ENCODE peak calls at places on chromosomes 4 and X, in seven cellular contexts. One of them, this sample, is unnamed.

GRCh38 chr4:11424896-11425295 is 3.8 kb downstream of the HS3ST1 start:
- DNase-seq in right atrium auricular region: no peak
- DNase-seq in CD8-positive, alpha-beta memory T cell: no peak
- DNase-seq in aorta: no peak
- DNase-seq in PC-3: no peak
- DNase-seq in LNCaP clone FGC: no peak
- DNase-seq in cardiac fibroblast: no peak
- DNase-seq in this sample: no peak

GRCh38 chr4:88880501-88881226 is 176.3 kb downstream of the FAM13A start:
- DNase-seq in right atrium auricular region: no peak
- DNase-seq in CD8-positive, alpha-beta memory T cell: no peak
- DNase-seq in aorta: no peak
- DNase-seq in PC-3: no peak
- DNase-seq in LNCaP clone FGC: peak; percentile 63
- DNase-seq in cardiac fibroblast: no peak
- DNase-seq in this sample: no peak

GRCh38 chr4:23966720-23967119 is 76.9 kb upstream of the PPARGC1A start:
- DNase-seq in right atrium auricular region: no peak
- DNase-seq in CD8-positive, alpha-beta memory T cell: no peak
- DNase-seq in aorta: no peak
- DNase-seq in PC-3: no peak
- DNase-seq in LNCaP clone FGC: no peak
- DNase-seq in cardiac fibroblast: peak; percentile 25
- DNase-seq in this sample: no peak

GRCh38 chr4:26334366-26334765 is 13.6 kb downstream of the RBPJ start:
- DNase-seq in right atrium auricular region: no peak
- DNase-seq in CD8-positive, alpha-beta memory T cell: no peak
- DNase-seq in aorta: no peak
- DNase-seq in PC-3: no peak
- DNase-seq in LNCaP clone FGC: no peak
- DNase-seq in cardiac fibroblast: no peak
- DNase-seq in this sample: no peak

GRCh38 chrX:118226060-118226428 is 109.4 kb upstream of the KLHL13 start:
- DNase-seq in right atrium auricular region: no peak
- DNase-seq in CD8-positive, alpha-beta memory T cell: no peak
- DNase-seq in aorta: no peak
- DNase-seq in PC-3: peak; percentile 45
- DNase-seq in LNCaP clone FGC: no peak
- DNase-seq in cardiac fibroblast: peak; percentile 18
- DNase-seq in this sample: peak; percentile 39

GRCh38 chrX:149505671-149506070 is 565 bp upstream of the IDS start:
- DNase-seq in right atrium auricular region: no peak
- DNase-seq in CD8-positive, alpha-beta memory T cell: no peak
- DNase-seq in aorta: no peak
- DNase-seq in PC-3: no peak
- DNase-seq in LNCaP clone FGC: no peak
- DNase-seq in cardiac fibroblast: no peak
- DNase-seq in this sample: no peak

GRCh38 chr4:40305329-40306193 is 29.6 kb upstream of the CHRNA9 start:
- DNase-seq in right atrium auricular region: no peak
- DNase-seq in CD8-positive, alpha-beta memory T cell: peak; percentile 51
- DNase-seq in aorta: no peak
- DNase-seq in PC-3: no peak
- DNase-seq in LNCaP clone FGC: no peak
- DNase-seq in cardiac fibroblast: no peak
- DNase-seq in this sample: no peak

GRCh38 chrX:153878969-153879653 is 6.9 kb downstream of the L1CAM start:
- DNase-seq in right atrium auricular region: no peak
- DNase-seq in CD8-positive, alpha-beta memory T cell: no peak
- DNase-seq in aorta: no peak
- DNase-seq in PC-3: no peak
- DNase-seq in LNCaP clone FGC: no peak
- DNase-seq in cardiac fibroblast: no peak
- DNase-seq in this sample: no peak

GRCh38 chrX:122641826-122642225 is 542.3 kb upstream of the GRIA3 start:
- DNase-seq in right atrium auricular region: no peak
- DNase-seq in CD8-positive, alpha-beta memory T cell: no peak
- DNase-seq in aorta: no peak
- DNase-seq in PC-3: no peak
- DNase-seq in LNCaP clone FGC: no peak
- DNase-seq in cardiac fibroblast: no peak
- DNase-seq in this sample: peak; percentile 6

GRCh38 chr4:2812985-2813384 is 20.1 kb downstream of the SH3BP2 start:
- DNase-seq in right atrium auricular region: no peak
- DNase-seq in CD8-positive, alpha-beta memory T cell: no peak
- DNase-seq in aorta: no peak
- DNase-seq in PC-3: no peak
- DNase-seq in LNCaP clone FGC: no peak
- DNase-seq in cardiac fibroblast: no peak
- DNase-seq in this sample: no peak

GRCh38 chr4:20252656-20253271 is 1.1 kb downstream of the SLIT2 start:
- DNase-seq in right atrium auricular region: no peak
- DNase-seq in CD8-positive, alpha-beta memory T cell: no peak
- DNase-seq in aorta: peak; percentile 82
- DNase-seq in PC-3: peak; percentile 30
- DNase-seq in LNCaP clone FGC: no peak
- DNase-seq in cardiac fibroblast: peak; percentile 53
- DNase-seq in this sample: peak; percentile 49

GRCh38 chrX:1111543-1112300 is 100.7 kb downstream of the CRLF2 start:
- DNase-seq in right atrium auricular region: no peak
- DNase-seq in CD8-positive, alpha-beta memory T cell: no peak
- DNase-seq in aorta: no peak
- DNase-seq in PC-3: no peak
- DNase-seq in LNCaP clone FGC: no peak
- DNase-seq in cardiac fibroblast: no peak
- DNase-seq in this sample: no peak

GRCh38 chrX:40877869-40878268 is 142.5 kb upstream of the MED14 start:
- DNase-seq in right atrium auricular region: no peak
- DNase-seq in CD8-positive, alpha-beta memory T cell: peak; percentile 9
- DNase-seq in aorta: no peak
- DNase-seq in PC-3: peak; percentile 61
- DNase-seq in LNCaP clone FGC: no peak
- DNase-seq in cardiac fibroblast: peak; percentile 36
- DNase-seq in this sample: peak; percentile 43

GRCh38 chrX:71056857-71057256 is 11.3 kb downstream of the SNX12 start:
- DNase-seq in right atrium auricular region: no peak
- DNase-seq in CD8-positive, alpha-beta memory T cell: no peak
- DNase-seq in aorta: no peak
- DNase-seq in PC-3: no peak
- DNase-seq in LNCaP clone FGC: no peak
- DNase-seq in cardiac fibroblast: peak; percentile 63
- DNase-seq in this sample: no peak

GRCh38 chr4:11548529-11549176 is 120.0 kb upstream of the HS3ST1 start:
- DNase-seq in right atrium auricular region: no peak
- DNase-seq in CD8-positive, alpha-beta memory T cell: no peak
- DNase-seq in aorta: no peak
- DNase-seq in PC-3: peak; percentile 64
- DNase-seq in LNCaP clone FGC: no peak
- DNase-seq in cardiac fibroblast: no peak
- DNase-seq in this sample: no peak

GRCh38 chr4:110639207-110640092 is 16.6 kb upstream of the PITX2 start:
- DNase-seq in right atrium auricular region: no peak
- DNase-seq in CD8-positive, alpha-beta memory T cell: no peak
- DNase-seq in aorta: no peak
- DNase-seq in PC-3: no peak
- DNase-seq in LNCaP clone FGC: no peak
- DNase-seq in cardiac fibroblast: no peak
- DNase-seq in this sample: no peak

GRCh38 chr4:26838055-26838842 is 22.4 kb upstream of the STIM2 start:
- DNase-seq in right atrium auricular region: no peak
- DNase-seq in CD8-positive, alpha-beta memory T cell: no peak
- DNase-seq in aorta: no peak
- DNase-seq in PC-3: no peak
- DNase-seq in LNCaP clone FGC: no peak
- DNase-seq in cardiac fibroblast: no peak
- DNase-seq in this sample: no peak

GRCh38 chr4:23163649-23164436 is 471.1 kb downstream of the GBA3 start:
- DNase-seq in right atrium auricular region: no peak
- DNase-seq in CD8-positive, alpha-beta memory T cell: no peak
- DNase-seq in aorta: no peak
- DNase-seq in PC-3: peak; percentile 77
- DNase-seq in LNCaP clone FGC: no peak
- DNase-seq in cardiac fibroblast: no peak
- DNase-seq in this sample: no peak

GRCh38 chrX:35439692-35440091 is 358.4 kb upstream of the MAGEB16 start:
- DNase-seq in right atrium auricular region: no peak
- DNase-seq in CD8-positive, alpha-beta memory T cell: no peak
- DNase-seq in aorta: no peak
- DNase-seq in PC-3: no peak
- DNase-seq in LNCaP clone FGC: no peak
- DNase-seq in cardiac fibroblast: no peak
- DNase-seq in this sample: no peak

GRCh38 chr4:1347410-1347864 is 429 bp downstream of the UVSSA start:
- DNase-seq in right atrium auricular region: peak; percentile 93
- DNase-seq in CD8-positive, alpha-beta memory T cell: no peak
- DNase-seq in aorta: peak; percentile 92
- DNase-seq in PC-3: peak; percentile 55
- DNase-seq in LNCaP clone FGC: peak; percentile 77
- DNase-seq in cardiac fibroblast: peak; percentile 93
- DNase-seq in this sample: peak; percentile 79

GRCh38 chr4:132605551-132605950 is 543.5 kb upstream of the PCDH10 start:
- DNase-seq in right atrium auricular region: no peak
- DNase-seq in CD8-positive, alpha-beta memory T cell: no peak
- DNase-seq in aorta: no peak
- DNase-seq in PC-3: no peak
- DNase-seq in LNCaP clone FGC: no peak
- DNase-seq in cardiac fibroblast: no peak
- DNase-seq in this sample: no peak

GRCh38 chrX:46553935-46554334 is 8.7 kb upstream of the ZNF674 start:
- DNase-seq in right atrium auricular region: no peak
- DNase-seq in CD8-positive, alpha-beta memory T cell: no peak
- DNase-seq in aorta: no peak
- DNase-seq in PC-3: no peak
- DNase-seq in LNCaP clone FGC: no peak
- DNase-seq in cardiac fibroblast: no peak
- DNase-seq in this sample: no peak

GRCh38 chrX:46561931-46562721 is 11.4 kb upstream of the CHST7 start:
- DNase-seq in right atrium auricular region: no peak
- DNase-seq in CD8-positive, alpha-beta memory T cell: no peak
- DNase-seq in aorta: no peak
- DNase-seq in PC-3: peak; percentile 14
- DNase-seq in LNCaP clone FGC: no peak
- DNase-seq in cardiac fibroblast: no peak
- DNase-seq in this sample: no peak

GRCh38 chrX:46554942-46555341 is 9.7 kb upstream of the ZNF674 start:
- DNase-seq in right atrium auricular region: no peak
- DNase-seq in CD8-positive, alpha-beta memory T cell: no peak
- DNase-seq in aorta: no peak
- DNase-seq in PC-3: peak; percentile 63
- DNase-seq in LNCaP clone FGC: no peak
- DNase-seq in cardiac fibroblast: peak; percentile 57
- DNase-seq in this sample: no peak

GRCh38 chrX:46559062-46559461 is 13.8 kb upstream of the ZNF674 start:
- DNase-seq in right atrium auricular region: no peak
- DNase-seq in CD8-positive, alpha-beta memory T cell: no peak
- DNase-seq in aorta: no peak
- DNase-seq in PC-3: no peak
- DNase-seq in LNCaP clone FGC: no peak
- DNase-seq in cardiac fibroblast: peak; percentile 56
- DNase-seq in this sample: no peak
- H3K4me3 ChIP-seq in right atrium auricular region: no peak overlapping the region
- H3K4me3 ChIP-seq in CD8-positive, alpha-beta memory T cell: no peak overlapping the region
- H3K4me3 ChIP-seq in aorta: no peak overlapping the region
- H3K4me3 ChIP-seq in PC-3: no peak overlapping the region
- H3K4me3 ChIP-seq in LNCaP clone FGC: no peak overlapping the region
- H3K4me3 ChIP-seq in cardiac fibroblast: no peak overlapping the region
- H3K4me3 ChIP-seq in this sample: no peak overlapping the region

GRCh38 chr4:137526681-137527080 is 5.6 kb downstream of the PCDH18 start:
- DNase-seq in right atrium auricular region: no peak
- DNase-seq in CD8-positive, alpha-beta memory T cell: no peak
- DNase-seq in aorta: no peak
- DNase-seq in PC-3: no peak
- DNase-seq in LNCaP clone FGC: no peak
- DNase-seq in cardiac fibroblast: no peak
- DNase-seq in this sample: no peak
- H3K4me3 ChIP-seq in right atrium auricular region: no peak overlapping the region
- H3K4me3 ChIP-seq in CD8-positive, alpha-beta memory T cell: no peak overlapping the region
- H3K4me3 ChIP-seq in aorta: no peak overlapping the region
- H3K4me3 ChIP-seq in PC-3: no peak overlapping the region
- H3K4me3 ChIP-seq in LNCaP clone FGC: no peak overlapping the region
- H3K4me3 ChIP-seq in cardiac fibroblast: no peak overlapping the region
- H3K4me3 ChIP-seq in this sample: peak overlapping the region; percentile 73

GRCh38 chr4:84967292-84967651 is 782 bp upstream of the WDFY3 start:
- DNase-seq in right atrium auricular region: no peak
- DNase-seq in CD8-positive, alpha-beta memory T cell: no peak
- DNase-seq in aorta: no peak
- DNase-seq in PC-3: no peak
- DNase-seq in LNCaP clone FGC: no peak
- DNase-seq in cardiac fibroblast: peak; percentile 46
- DNase-seq in this sample: no peak
- H3K4me3 ChIP-seq in right atrium auricular region: peak overlapping the region; percentile 88
- H3K4me3 ChIP-seq in CD8-positive, alpha-beta memory T cell: no peak overlapping the region
- H3K4me3 ChIP-seq in aorta: peak overlapping the region; percentile 93
- H3K4me3 ChIP-seq in PC-3: peak overlapping the region; percentile 77
- H3K4me3 ChIP-seq in LNCaP clone FGC: peak overlapping the region; percentile 73
- H3K4me3 ChIP-seq in cardiac fibroblast: peak overlapping the region; percentile 79
- H3K4me3 ChIP-seq in this sample: peak overlapping the region; percentile 89

DNA sequence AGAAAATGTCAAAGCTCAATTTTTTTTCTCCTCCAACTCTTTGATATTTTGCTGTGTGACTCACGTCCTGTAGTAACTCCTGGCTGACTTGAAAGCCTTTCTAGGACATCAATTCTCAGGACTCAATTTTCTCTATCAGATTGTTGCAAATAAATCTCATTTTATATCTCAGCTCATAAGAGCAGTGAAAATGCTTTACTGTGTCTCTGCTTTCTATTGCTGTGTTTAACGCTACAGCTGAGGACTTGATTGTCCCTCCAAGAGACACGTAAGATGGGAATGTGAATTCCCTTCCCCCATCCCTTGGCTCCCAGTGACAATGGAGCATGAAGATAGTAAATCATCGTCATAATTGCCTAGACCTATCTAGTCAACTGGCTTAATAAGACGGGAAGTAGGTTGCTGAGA is 20.5 kb upstream of the CBR4 start:
- DNase-seq in right atrium auricular region: no peak
- DNase-seq in CD8-positive, alpha-beta memory T cell: no peak
- DNase-seq in aorta: no peak
- DNase-seq in PC-3: peak; percentile 43
- DNase-seq in LNCaP clone FGC: no peak
- DNase-seq in cardiac fibroblast: no peak
- DNase-seq in this sample: no peak
- H3K4me3 ChIP-seq in right atrium auricular region: no peak overlapping the region
- H3K4me3 ChIP-seq in CD8-positive, alpha-beta memory T cell: no peak overlapping the region
- H3K4me3 ChIP-seq in aorta: no peak overlapping the region
- H3K4me3 ChIP-seq in PC-3: peak overlapping the region; percentile 37
- H3K4me3 ChIP-seq in LNCaP clone FGC: no peak overlapping the region
- H3K4me3 ChIP-seq in cardiac fibroblast: no peak overlapping the region
- H3K4me3 ChIP-seq in this sample: no peak overlapping the region